ENCODE peak calls at places on chromosomes 3 and 15, in five cellular contexts. One of them, this sample, is unnamed.
A peak's percentile ranks its signal among the peaks of the same experiment; 100 is the strongest.

GRCh38 chr3:44771424-44772098 is 10.0 kb downstream of the KIF15 start:
- DNase-seq in OCI-LY7: no peak
- DNase-seq in esophagus squamous epithelium: no peak
- DNase-seq in HepG2: no peak
- DNase-seq in dorsolateral prefrontal cortex: no peak
- DNase-seq in this sample: no peak

GRCh38 chr3:27429909-27430308 is 54.3 kb downstream of the SLC4A7 start:
- DNase-seq in esophagus squamous epithelium: no peak
- DNase-seq in HepG2: no peak
- DNase-seq in OCI-LY7: no peak
- DNase-seq in dorsolateral prefrontal cortex: no peak
- DNase-seq in this sample: no peak

GRCh38 chr3:193873802-193874201 is 262.1 kb upstream of the HES1 start:
- DNase-seq in OCI-LY7: no peak
- DNase-seq in HepG2: no peak
- DNase-seq in dorsolateral prefrontal cortex: no peak
- DNase-seq in esophagus squamous epithelium: no peak
- DNase-seq in this sample: no peak

GRCh38 chr15:31489801-31490646 is 163.4 kb downstream of the KLF13 start:
- DNase-seq in HepG2: peak; percentile 30
- DNase-seq in esophagus squamous epithelium: no peak
- DNase-seq in dorsolateral prefrontal cortex: no peak
- DNase-seq in OCI-LY7: peak; percentile 82
- DNase-seq in this sample: peak; percentile 43

GRCh38 chr3:50534721-50535330 is 31.4 kb upstream of the CACNA2D2 start:
- DNase-seq in OCI-LY7: no peak
- DNase-seq in dorsolateral prefrontal cortex: no peak
- DNase-seq in HepG2: no peak
- DNase-seq in esophagus squamous epithelium: no peak
- DNase-seq in this sample: no peak

GRCh38 chr15:99169769-99170311 is 65.0 kb downstream of the SYNM start:
- DNase-seq in esophagus squamous epithelium: no peak
- DNase-seq in dorsolateral prefrontal cortex: no peak
- DNase-seq in HepG2: no peak
- DNase-seq in OCI-LY7: no peak
- DNase-seq in this sample: peak; percentile 54

GRCh38 chr3:99021466-99021865 is 120.0 kb upstream of the DCBLD2 start:
- DNase-seq in dorsolateral prefrontal cortex: no peak
- DNase-seq in OCI-LY7: no peak
- DNase-seq in esophagus squamous epithelium: no peak
- DNase-seq in HepG2: no peak
- DNase-seq in this sample: no peak

GRCh38 chr3:50515565-50516047 is 12.2 kb upstream of the CACNA2D2 start:
- DNase-seq in dorsolateral prefrontal cortex: no peak
- DNase-seq in OCI-LY7: peak; percentile 13
- DNase-seq in esophagus squamous epithelium: no peak
- DNase-seq in HepG2: peak; percentile 12
- DNase-seq in this sample: peak; percentile 28

GRCh38 chr15:97993310-97993738 is 32.8 kb downstream of the ARRDC4 start:
- DNase-seq in esophagus squamous epithelium: no peak
- DNase-seq in HepG2: no peak
- DNase-seq in dorsolateral prefrontal cortex: no peak
- DNase-seq in OCI-LY7: no peak
- DNase-seq in this sample: no peak

GRCh38 chr3:100158877-100159563 is 44.7 kb upstream of the FILIP1L start:
- DNase-seq in esophagus squamous epithelium: no peak
- DNase-seq in HepG2: no peak
- DNase-seq in OCI-LY7: no peak
- DNase-seq in dorsolateral prefrontal cortex: no peak
- DNase-seq in this sample: no peak

GRCh38 chr3:48979451-48979850 is 10.6 kb upstream of the P4HTM start:
- DNase-seq in OCI-LY7: no peak
- DNase-seq in HepG2: no peak
- DNase-seq in dorsolateral prefrontal cortex: no peak
- DNase-seq in esophagus squamous epithelium: no peak
- DNase-seq in this sample: no peak

GRCh38 chr3:13292371-13292770 is 127.8 kb downstream of the NUP210 start:
- DNase-seq in dorsolateral prefrontal cortex: no peak
- DNase-seq in HepG2: no peak
- DNase-seq in esophagus squamous epithelium: no peak
- DNase-seq in OCI-LY7: no peak
- DNase-seq in this sample: no peak

GRCh38 chr15:41926184-41927056 is 32.6 kb upstream of the SPTBN5 start:
- DNase-seq in dorsolateral prefrontal cortex: no peak
- DNase-seq in OCI-LY7: peak; percentile 31
- DNase-seq in esophagus squamous epithelium: no peak
- DNase-seq in HepG2: peak; percentile 34
- DNase-seq in this sample: peak; percentile 75

GRCh38 chr3:117192888-117193287 is 483.3 kb downstream of the TUSC7 start:
- DNase-seq in dorsolateral prefrontal cortex: no peak
- DNase-seq in OCI-LY7: no peak
- DNase-seq in HepG2: no peak
- DNase-seq in esophagus squamous epithelium: no peak
- DNase-seq in this sample: no peak

GRCh38 chr3:42473083-42473932 is 29.1 kb upstream of the VIPR1 start:
- DNase-seq in HepG2: no peak
- DNase-seq in dorsolateral prefrontal cortex: no peak
- DNase-seq in OCI-LY7: no peak
- DNase-seq in esophagus squamous epithelium: no peak
- DNase-seq in this sample: peak; percentile 30

GRCh38 chr15:68829068-68829467 is 8.4 kb upstream of the ANP32A start:
- DNase-seq in esophagus squamous epithelium: no peak
- DNase-seq in HepG2: peak; percentile 27
- DNase-seq in dorsolateral prefrontal cortex: no peak
- DNase-seq in OCI-LY7: peak; percentile 79
- DNase-seq in this sample: no peak

GRCh38 chr3:156150434-156151066 is 30.2 kb downstream of the KCNAB1 start:
- DNase-seq in esophagus squamous epithelium: no peak
- DNase-seq in HepG2: peak; percentile 26
- DNase-seq in dorsolateral prefrontal cortex: no peak
- DNase-seq in OCI-LY7: peak; percentile 52
- DNase-seq in this sample: peak; percentile 52

GRCh38 chr3:158273646-158274045 is 163.8 kb downstream of the RSRC1 start:
- DNase-seq in esophagus squamous epithelium: no peak
- DNase-seq in HepG2: no peak
- DNase-seq in dorsolateral prefrontal cortex: no peak
- DNase-seq in OCI-LY7: no peak
- DNase-seq in this sample: no peak

GRCh38 chr3:195159819-195160175 is 111.2 kb downstream of the XXYLT1 start:
- DNase-seq in OCI-LY7: no peak
- DNase-seq in esophagus squamous epithelium: no peak
- DNase-seq in HepG2: no peak
- DNase-seq in dorsolateral prefrontal cortex: no peak
- DNase-seq in this sample: no peak

GRCh38 chr3:197368821-197369220 is 70.4 kb upstream of the DLG1 start:
- DNase-seq in OCI-LY7: no peak
- DNase-seq in HepG2: no peak
- DNase-seq in dorsolateral prefrontal cortex: no peak
- DNase-seq in esophagus squamous epithelium: no peak
- DNase-seq in this sample: no peak

GRCh38 chr3:104825116-104825515 is 541.6 kb upstream of the ALCAM start:
- DNase-seq in HepG2: no peak
- DNase-seq in dorsolateral prefrontal cortex: no peak
- DNase-seq in OCI-LY7: no peak
- DNase-seq in esophagus squamous epithelium: no peak
- DNase-seq in this sample: no peak

GRCh38 chr3:56005196-56005805 is 463.0 kb downstream of the ERC2 start:
- DNase-seq in OCI-LY7: no peak
- DNase-seq in HepG2: no peak
- DNase-seq in dorsolateral prefrontal cortex: no peak
- DNase-seq in esophagus squamous epithelium: no peak
- DNase-seq in this sample: no peak

GRCh38 chr3:149421764-149422163 is 44.3 kb upstream of the TM4SF1 start:
- DNase-seq in OCI-LY7: no peak
- DNase-seq in dorsolateral prefrontal cortex: no peak
- DNase-seq in esophagus squamous epithelium: no peak
- DNase-seq in HepG2: no peak
- DNase-seq in this sample: no peak

GRCh38 chr15:78727561-78727960 is 83.7 kb downstream of the ADAMTS7 start:
- DNase-seq in esophagus squamous epithelium: no peak
- DNase-seq in OCI-LY7: no peak
- DNase-seq in dorsolateral prefrontal cortex: no peak
- DNase-seq in HepG2: peak; percentile 40
- DNase-seq in this sample: no peak

GRCh38 chr3:87848003-87848402 is 210.8 kb downstream of the CGGBP1 start:
- DNase-seq in dorsolateral prefrontal cortex: no peak
- DNase-seq in HepG2: no peak
- DNase-seq in esophagus squamous epithelium: no peak
- DNase-seq in OCI-LY7: no peak
- DNase-seq in this sample: no peak

DNA sequence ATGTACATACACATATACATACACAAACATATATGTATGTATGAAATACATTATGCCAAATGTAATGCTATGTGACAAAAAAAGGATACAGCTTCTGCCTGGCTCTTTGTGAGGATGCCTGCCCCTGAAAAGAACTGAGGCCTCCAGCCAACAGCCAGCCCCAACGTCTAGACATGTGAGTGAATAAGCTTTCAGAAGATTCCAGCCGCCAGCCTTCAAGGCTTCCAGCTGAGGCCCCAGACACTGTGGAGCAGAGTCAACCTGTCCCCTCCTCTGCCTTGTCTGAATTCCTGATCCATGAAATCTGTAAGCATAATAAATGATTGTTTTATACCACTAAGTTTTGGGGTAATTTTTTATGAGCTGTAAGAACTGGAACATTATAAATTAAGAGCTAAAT is 24.7 kb downstream of the GXYLT2 start:
- DNase-seq in dorsolateral prefrontal cortex: no peak
- DNase-seq in HepG2: no peak
- DNase-seq in OCI-LY7: no peak
- DNase-seq in esophagus squamous epithelium: no peak
- DNase-seq in this sample: no peak
- H3K27ac ChIP-seq in dorsolateral prefrontal cortex: no peak overlapping the region
- H3K27ac ChIP-seq in HepG2: no peak overlapping the region
- H3K27ac ChIP-seq in OCI-LY7: no peak overlapping the region
- H3K27ac ChIP-seq in esophagus squamous epithelium: no peak overlapping the region
- H3K27ac ChIP-seq in this sample: no peak overlapping the region

DNA sequence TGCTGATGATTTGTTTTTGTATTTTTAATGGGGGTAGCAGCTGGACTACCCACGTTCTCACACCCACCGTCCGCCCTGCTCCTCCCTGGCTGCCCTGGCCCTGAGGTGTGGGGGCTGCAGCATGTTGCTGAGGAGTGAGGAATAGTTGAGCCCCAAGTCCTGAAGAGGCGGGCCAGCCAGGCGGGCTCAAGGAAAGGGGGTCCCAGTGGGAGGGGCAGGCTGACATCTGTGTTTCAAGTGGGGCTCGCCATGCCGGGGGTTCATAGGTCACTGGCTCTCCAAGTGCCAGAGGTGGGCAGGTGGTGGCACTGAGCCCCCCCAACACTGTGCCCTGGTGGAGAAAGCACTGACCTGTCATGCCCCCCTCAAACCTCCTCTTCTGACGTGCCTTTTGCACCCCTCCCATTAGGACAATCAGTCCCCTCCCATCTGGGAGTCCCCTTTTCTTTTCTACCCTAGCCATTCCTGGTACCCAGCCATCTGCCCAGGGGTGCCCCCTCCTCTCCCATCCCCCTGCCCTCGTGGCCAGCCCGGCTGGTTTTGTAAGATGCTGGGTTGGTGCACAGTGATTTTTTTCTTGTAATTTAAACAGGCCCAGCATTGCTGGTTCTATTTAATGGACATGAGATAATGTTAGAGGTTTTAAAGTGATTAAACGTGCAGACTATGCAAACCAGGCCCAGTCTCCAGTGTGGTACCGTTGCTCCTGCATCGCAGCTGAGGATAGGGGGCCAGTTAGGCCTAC is 1.4 kb upstream of the FES start:
- DNase-seq in HepG2: no peak
- DNase-seq in esophagus squamous epithelium: no peak
- DNase-seq in dorsolateral prefrontal cortex: no peak
- DNase-seq in OCI-LY7: no peak
- DNase-seq in this sample: no peak
- H3K27ac ChIP-seq in HepG2: no peak overlapping the region
- H3K27ac ChIP-seq in esophagus squamous epithelium: peak overlapping the region; percentile 94
- H3K27ac ChIP-seq in dorsolateral prefrontal cortex: peak overlapping the region; percentile 86
- H3K27ac ChIP-seq in OCI-LY7: no peak overlapping the region
- H3K27ac ChIP-seq in this sample: peak overlapping the region; percentile 92

GRCh38 chr3:146511402-146512134 is 32.8 kb downstream of the PLSCR1 start:
- DNase-seq in HepG2: no peak
- DNase-seq in dorsolateral prefrontal cortex: no peak
- DNase-seq in OCI-LY7: no peak
- DNase-seq in esophagus squamous epithelium: no peak
- DNase-seq in this sample: no peak

GRCh38 chr3:146507331-146508120 is 36.9 kb downstream of the PLSCR1 start:
- DNase-seq in OCI-LY7: no peak
- DNase-seq in dorsolateral prefrontal cortex: no peak
- DNase-seq in esophagus squamous epithelium: no peak
- DNase-seq in HepG2: no peak
- DNase-seq in this sample: no peak

GRCh38 chr3:146517684-146518435 is 26.5 kb downstream of the PLSCR1 start:
- DNase-seq in OCI-LY7: no peak
- DNase-seq in dorsolateral prefrontal cortex: no peak
- DNase-seq in HepG2: no peak
- DNase-seq in esophagus squamous epithelium: no peak
- DNase-seq in this sample: no peak

DNA sequence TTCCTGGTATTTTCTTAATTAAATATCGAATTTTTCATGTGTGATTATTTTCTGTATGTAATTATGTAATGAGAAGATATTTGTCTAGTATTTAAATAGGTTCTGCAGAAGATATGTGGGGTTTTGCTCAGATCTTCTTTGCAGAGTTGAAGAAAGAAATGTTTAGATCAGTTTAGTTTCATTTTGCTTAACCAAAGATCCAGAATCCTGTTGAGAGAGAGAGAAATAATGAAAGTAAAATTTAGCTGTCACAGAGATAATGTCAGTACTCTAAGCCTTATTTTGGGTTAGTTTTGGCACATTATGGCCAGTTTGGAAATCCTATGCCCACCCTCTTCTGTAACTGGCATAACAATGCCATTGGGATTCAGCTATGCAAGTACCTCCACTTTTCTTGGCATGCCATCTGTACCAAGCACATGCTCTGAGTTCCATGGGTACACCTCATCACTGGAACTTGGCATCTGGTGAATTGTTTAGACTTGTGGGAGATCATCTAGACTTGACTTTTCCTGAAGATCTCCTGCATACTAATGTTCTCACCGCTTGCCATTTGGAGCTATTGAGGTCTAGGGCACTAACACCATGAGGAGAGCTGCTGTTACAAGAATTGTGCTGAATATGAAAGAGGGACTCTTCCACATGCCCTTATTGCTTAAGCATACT is 30.9 kb downstream of the PLSCR1 start:
- DNase-seq in HepG2: no peak
- DNase-seq in esophagus squamous epithelium: no peak
- DNase-seq in dorsolateral prefrontal cortex: no peak
- DNase-seq in OCI-LY7: no peak
- DNase-seq in this sample: no peak
- H3K27ac ChIP-seq in HepG2: no peak overlapping the region
- H3K27ac ChIP-seq in esophagus squamous epithelium: no peak overlapping the region
- H3K27ac ChIP-seq in dorsolateral prefrontal cortex: no peak overlapping the region
- H3K27ac ChIP-seq in OCI-LY7: no peak overlapping the region
- H3K27ac ChIP-seq in this sample: peak overlapping the region; percentile 79

DNA sequence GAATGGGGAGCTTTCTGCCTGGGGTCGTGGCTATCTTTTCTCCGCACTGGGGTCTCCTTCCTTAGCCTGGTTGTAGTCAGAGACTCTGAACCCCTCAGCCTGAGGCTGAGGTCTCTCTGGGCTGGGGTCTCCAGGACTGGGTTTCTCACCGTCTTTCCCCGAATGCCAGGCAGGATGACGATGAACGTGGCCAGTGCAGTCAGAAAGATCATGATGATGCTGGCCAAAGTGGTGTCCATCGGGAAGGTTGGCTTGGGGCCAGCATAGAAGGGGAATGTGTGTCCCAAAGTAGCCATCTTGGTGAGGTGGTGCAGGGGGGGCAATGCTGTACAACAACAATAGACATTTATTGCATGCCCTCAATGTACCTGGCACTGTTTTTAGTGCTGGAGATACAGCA is 7.0 kb downstream of the DUOXA1 start:
- DNase-seq in dorsolateral prefrontal cortex: no peak
- DNase-seq in esophagus squamous epithelium: no peak
- DNase-seq in HepG2: no peak
- DNase-seq in OCI-LY7: no peak
- DNase-seq in this sample: no peak
- H3K27ac ChIP-seq in dorsolateral prefrontal cortex: no peak overlapping the region
- H3K27ac ChIP-seq in esophagus squamous epithelium: peak overlapping the region; percentile 51
- H3K27ac ChIP-seq in HepG2: no peak overlapping the region
- H3K27ac ChIP-seq in OCI-LY7: no peak overlapping the region
- H3K27ac ChIP-seq in this sample: no peak overlapping the region